ENCODE peak calls at places on chromosomes 16 and 17, in eight cellular contexts. I, Q, Z, G, X, S, A and M are unnamed samples.
A peak's percentile ranks its signal among the peaks of the same experiment; 100 is the strongest.

GRCh38 chr16:1691956-1692355 is 13.9 kb downstream of the JPT2 start:
- DNase-seq in I (no peak), Q (no peak), Z (no peak), G (peak; percentile 76), X (peak; percentile 85), S (no peak), A (peak; percentile 83), M (no peak)

GRCh38 chr17:4074831-4075495 is 67.9 kb downstream of the ZZEF1 start:
- DNase-seq in I (no peak), Q (no peak), Z (no peak), G (peak; percentile 19), X (peak; percentile 34), S (peak; percentile 25), A (no peak), M (peak; percentile 28)

GRCh38 chr17:77827461-77827968 is 131.0 kb upstream of the TNRC6C start:
- DNase-seq in I (no peak), Q (no peak), Z (no peak), G (no peak), X (no peak), S (no peak), A (no peak), M (no peak)

GRCh38 chr17:12133183-12133582 is 112.5 kb downstream of the MAP2K4 start:
- DNase-seq in I (no peak), Q (no peak), Z (no peak), G (no peak), X (no peak), S (no peak), A (no peak), M (peak; percentile 3)

GRCh38 chr16:74560912-74561311 is 46.0 kb downstream of the GLG1 start:
- DNase-seq in I (no peak), Q (no peak), Z (no peak), G (no peak), X (no peak), S (no peak), A (no peak), M (no peak)

GRCh38 chr16:29992371-29992967 is 2.9 kb downstream of the HIRIP3 start:
- DNase-seq in I (no peak), Q (no peak), Z (no peak), G (peak; percentile 35), X (no peak), S (no peak), A (no peak), M (no peak)

GRCh38 chr16:7513429-7513828 is 180.8 kb downstream of the RBFOX1 start:
- DNase-seq in I (no peak), Q (no peak), Z (peak; percentile 26), G (no peak), X (no peak), S (peak; percentile 17), A (peak; percentile 27), M (peak; percentile 5)

GRCh38 chr17:412211-413015 is 59.8 kb upstream of the RPH3AL start:
- DNase-seq in I (peak; percentile 58), Q (peak; percentile 7), Z (no peak), G (peak; percentile 64), X (peak; percentile 41), S (peak; percentile 71), A (peak; percentile 44), M (peak; percentile 64)

GRCh38 chr16:9422769-9423513 is 331.5 kb downstream of the HAPSTR1 start:
- DNase-seq in I (no peak), Q (no peak), Z (no peak), G (no peak), X (no peak), S (no peak), A (no peak), M (no peak)